ENCODE peak calls at places on chromosomes 12 and 14, in four cellular contexts. G is C1 segment of cervical spinal cord; Y is germinal center; Z is activated naive CD8-positive, alpha-beta T cell treated with anti-CD3 and anti-CD28 coated beads for 36 hours. V is an unnamed sample.

GRCh38 chr12:27460471-27460978 is 14.0 kb downstream of the SMCO2 start:
- DNase-seq in G (no peak), Y (no peak), Z (peak), V (no peak)

GRCh38 chr14:103858063-103858820 is 10.9 kb upstream of the PPP1R13B start:
- DNase-seq in G (no peak), Y (no peak), Z (no peak), V (peak)

GRCh38 chr14:76990084-76990483 is 38.4 kb downstream of the IRF2BPL start:
- DNase-seq in G (no peak), Y (no peak), Z (no peak), V (no peak)

GRCh38 chr14:77375973-77376372 is 921 bp downstream of the TMED8 start:
- DNase-seq in G (no peak), Y (no peak), Z (no peak), V (no peak)

GRCh38 chr14:102908766-102909455 is 13.6 kb upstream of the AMN start:
- DNase-seq in G (no peak), Y (no peak), Z (no peak), V (no peak)

GRCh38 chr14:85531141-85531593 is 1.2 kb downstream of the FLRT2 start:
- DNase-seq in G (no peak), Y (no peak), Z (no peak), V (peak)

GRCh38 chr12:49868952-49869815 is 26.3 kb upstream of the BCDIN3D start:
- DNase-seq in G (no peak), Y (no peak), Z (no peak), V (no peak)

GRCh38 chr14:95297832-95298231 is 21.9 kb downstream of the CLMN start:
- DNase-seq in G (no peak), Y (no peak), Z (no peak), V (no peak)

GRCh38 chr14:102029956-102030355 is 56.9 kb downstream of the HSP90AA1 start:
- DNase-seq in G (no peak), Y (no peak), Z (no peak), V (no peak)

GRCh38 chr12:80189241-80189640 is 89.9 kb downstream of the OTOGL start:
- DNase-seq in G (no peak), Y (no peak), Z (no peak), V (no peak)

GRCh38 chr12:90954921-90955320 is at the start of gene CCER1:
- DNase-seq in G (no peak), Y (no peak), Z (no peak), V (no peak)

GRCh38 chr14:58824106-58824505 is 186.3 kb downstream of the DACT1 start:
- DNase-seq in G (no peak), Y (no peak), Z (no peak), V (no peak)

GRCh38 chr12:49622501-49623141 is 740 bp upstream of the PRPF40B start:
- DNase-seq in G (no peak), Y (peak), Z (peak), V (peak)

GRCh38 chr12:42444192-42444943 is 118.4 kb downstream of the PPHLN1 start:
- DNase-seq in G (no peak), Y (no peak), Z (no peak), V (no peak)

GRCh38 chr14:61573748-61574513 is 121.4 kb upstream of the HIF1A start:
- DNase-seq in G (no peak), Y (no peak), Z (no peak), V (no peak)

GRCh38 chr12:209851-210250 is 4.1 kb downstream of the SLC6A12 start:
- DNase-seq in G (no peak), Y (no peak), Z (no peak), V (no peak)

GRCh38 chr12:14272954-14273910 is 92.2 kb upstream of the ATF7IP start:
- DNase-seq in G (no peak), Y (peak), Z (no peak), V (no peak)

GRCh38 chr12:51076235-51076930 is 7.0 kb downstream of the CSRNP2 start:
- DNase-seq in G (no peak), Y (no peak), Z (no peak), V (no peak)

GRCh38 chr14:56686416-56686815 is 106.8 kb downstream of the TMEM260 start:
- DNase-seq in G (no peak), Y (no peak), Z (no peak), V (no peak)

GRCh38 chr12:82966160-82966559 is 279.5 kb downstream of the TMTC2 start:
- DNase-seq in G (no peak), Y (no peak), Z (no peak), V (no peak)

GRCh38 chr12:114625294-114625851 is 58.6 kb downstream of the TBX3 start:
- DNase-seq in G (no peak), Y (peak), Z (peak), V (peak)

GRCh38 chr12:104951759-104952509 is 6.2 kb downstream of the SLC41A2 start:
- DNase-seq in G (no peak), Y (no peak), Z (no peak), V (no peak)

GRCh38 chr12:121858662-121859572 is at the start of gene HPD:
- DNase-seq in G (no peak), Y (no peak), Z (no peak), V (no peak)

GRCh38 chr12:56951582-56952339 is 5.6 kb downstream of the RDH16 start:
- DNase-seq in G (no peak), Y (no peak), Z (no peak), V (no peak)

GRCh38 chr12:100897240-100897639 is 102.7 kb downstream of the ANO4 start:
- DNase-seq in G (no peak), Y (no peak), Z (no peak), V (no peak)

GRCh38 chr14:30553311-30553989 is 5.5 kb upstream of the G2E3 start:
- DNase-seq in G (no peak), Y (no peak), Z (no peak), V (no peak)

GRCh38 chr12:16121953-16122352 is 155.5 kb downstream of the SLC15A5 start:
- DNase-seq in G (no peak), Y (no peak), Z (no peak), V (no peak)

GRCh38 chr12:121794532-121795028 is 1.1 kb upstream of the RHOF start:
- DNase-seq in G (no peak), Y (peak), Z (peak), V (no peak)

V was measured in GM13976.